ENCODE peak calls at places on chromosome 16, in four cellular contexts. B is GM23338, F is K562, H is HCT116. R is an unnamed sample. For H3K36me3, the result is how much of the 10 kb centered on the place peaks cover.

GRCh38 chr16:68401871-68402747 is 46.2 kb downstream of the SMPD3 start:
- DNase-seq in B (no peak), F (no peak), H (no peak), R (no peak)

GRCh38 chr16:46748775-46749705 is 896 bp upstream of the MYLK3 start:
- DNase-seq in B (no peak), F (no peak), H (no peak), R (no peak)

GRCh38 chr16:70396209-70396904 is 42.5 kb downstream of the ST3GAL2 start:
- DNase-seq in B (no peak), F (peak), H (no peak), R (no peak)

GRCh38 chr16:56657555-56658430 is at the start of gene MT1F:
- DNase-seq in B (peak), F (peak), H (peak), R (no peak)

GRCh38 chr16:77788196-77789084 is at the start of gene VAT1L:
- DNase-seq in B (peak), F (no peak), H (no peak), R (no peak)

GRCh38 chr16:20879175-20880053 is 20.7 kb downstream of the DCUN1D3 start:
- DNase-seq in B (no peak), F (no peak), H (no peak), R (no peak)

GRCh38 chr16:4495766-4496165 is 19.6 kb downstream of the HMOX2 start:
- DNase-seq in B (no peak), F (no peak), H (no peak), R (no peak)

GRCh38 chr16:80150978-80151705 is 389.7 kb upstream of the DYNLRB2 start:
- DNase-seq in B (no peak), F (no peak), H (no peak), R (no peak)

GRCh38 chr16:11629071-11630030 is 38.9 kb upstream of the SNN start:
- DNase-seq in B (no peak), F (no peak), H (no peak), R (no peak)

GRCh38 chr16:81447383-81448101 is 2.9 kb downstream of the CMIP start:
- DNase-seq in B (peak), F (no peak), H (no peak), R (no peak)

GRCh38 chr16:74107795-74108610 is 188.6 kb upstream of the PSMD7 start:
- DNase-seq in B (peak), F (peak), H (peak), R (peak)

GRCh38 chr16:46857261-46857962 is 26.4 kb upstream of the C16orf87 start:
- DNase-seq in B (peak), F (peak), H (peak), R (no peak)

GRCh38 chr16:56576585-56577299 is 11.9 kb downstream of the MT4 start:
- DNase-seq in B (peak), F (peak), H (peak), R (no peak)

GRCh38 chr16:81539009-81539820 is 94.6 kb downstream of the CMIP start:
- DNase-seq in B (no peak), F (no peak), H (no peak), R (no peak)

GRCh38 chr16:14302031-14302398 is 230.9 kb downstream of the MRTFB start:
- DNase-seq in B (peak), F (peak), H (no peak), R (no peak)

GRCh38 chr16:73064996-73065349 is 17.0 kb upstream of the ZFHX3 start:
- DNase-seq in B (no peak), F (no peak), H (no peak), R (no peak)

GRCh38 chr16:305916-306315 is 23.0 kb downstream of the PDIA2 start:
- DNase-seq in B (no peak), F (no peak), H (no peak), R (no peak)

DNA sequence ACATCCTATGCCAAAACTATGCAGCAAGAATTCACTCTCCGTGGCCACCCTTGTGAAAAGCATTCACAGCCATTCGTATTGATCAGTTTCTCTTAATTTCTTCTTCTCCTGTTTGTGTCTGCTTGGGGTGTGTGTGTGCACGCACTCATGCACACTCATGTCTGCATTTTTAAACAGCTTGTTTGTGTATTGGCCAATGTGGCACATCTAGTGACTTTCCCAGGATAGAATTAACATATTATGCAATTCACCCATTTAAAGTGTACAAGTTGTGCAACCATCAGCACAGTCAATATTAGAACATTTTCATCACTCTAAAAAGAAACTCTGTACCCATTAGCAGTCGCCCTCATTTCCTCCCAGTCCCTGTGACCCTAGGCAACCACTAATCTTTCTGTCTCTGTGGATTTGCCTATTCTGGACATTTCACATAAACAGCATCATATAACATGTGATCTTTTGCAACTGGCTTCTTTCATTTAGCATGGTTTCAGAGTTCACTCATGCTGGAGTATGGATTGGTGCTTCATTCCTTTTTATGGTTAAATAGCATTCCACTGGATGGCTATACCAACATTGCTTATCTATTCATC is 20.1 kb downstream of the IRX3 start:
- DNase-seq in B (no peak), F (no peak), H (no peak), R (no peak)
- TF ChIP-seq REST in B (no peak), F (no peak), H (no peak), R (no peak)

GRCh38 chr16:19688396-19689024 is 29.5 kb downstream of the KNOP1 start:
- DNase-seq in B (no peak), F (no peak), H (no peak), R (no peak)

GRCh38 chr16:19689342-19689741 is 28.7 kb downstream of the KNOP1 start:
- DNase-seq in B (no peak), F (no peak), H (no peak), R (no peak)

GRCh38 chr16:19685176-19685575 is 32.9 kb downstream of the KNOP1 start:
- DNase-seq in B (no peak), F (no peak), H (no peak), R (no peak)

GRCh38 chr16:19690196-19690595 is 27.8 kb downstream of the KNOP1 start:
- DNase-seq in B (no peak), F (no peak), H (no peak), R (no peak)

DNA sequence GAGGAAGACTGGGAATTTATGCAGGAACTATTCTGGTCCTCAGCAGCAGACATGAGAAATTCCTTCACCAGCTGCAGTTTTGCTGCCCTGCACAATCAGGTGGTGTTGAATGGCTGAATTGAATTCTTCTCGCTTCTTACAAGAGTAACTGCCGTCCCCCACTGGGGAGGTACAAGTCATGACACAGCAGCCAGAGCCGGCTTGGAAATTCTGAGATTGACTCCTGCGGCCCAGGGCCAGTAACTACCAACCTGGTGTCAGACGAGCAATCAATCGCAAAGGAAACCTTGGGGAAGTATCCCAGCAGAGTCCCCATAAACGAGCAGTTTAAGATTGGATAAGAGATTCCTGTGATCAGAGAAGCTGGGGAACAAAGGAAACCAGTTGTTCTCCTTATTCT is 30.7 kb downstream of the KNOP1 start:
- DNase-seq in B (no peak), F (no peak), H (no peak), R (no peak)
- H3K36me3 ChIP-seq in B (under half), F (under half), H (under half), R (under half)

GRCh38 chr16:2157480-2158261 is 2.1 kb downstream of the TRAF7 start:
- DNase-seq in B (no peak), F (no peak), H (no peak), R (no peak)
- TF ChIP-seq REST in B (no peak), F (no peak), H (no peak), R (no peak)

GRCh38 chr16:84658690-84659089 is 10.4 kb downstream of the KLHL36 start:
- DNase-seq in B (no peak), F (no peak), H (no peak), R (no peak)
- H3K36me3 ChIP-seq in B (under half), F (half or more), H (under half), R (under half)

GRCh38 chr16:87535855-87536794 is 43.3 kb upstream of the ZCCHC14 start:
- DNase-seq in B (peak), F (no peak), H (no peak), R (no peak)
- TF ChIP-seq REST in B (no peak), F (no peak), H (no peak), R (no peak)

DNA sequence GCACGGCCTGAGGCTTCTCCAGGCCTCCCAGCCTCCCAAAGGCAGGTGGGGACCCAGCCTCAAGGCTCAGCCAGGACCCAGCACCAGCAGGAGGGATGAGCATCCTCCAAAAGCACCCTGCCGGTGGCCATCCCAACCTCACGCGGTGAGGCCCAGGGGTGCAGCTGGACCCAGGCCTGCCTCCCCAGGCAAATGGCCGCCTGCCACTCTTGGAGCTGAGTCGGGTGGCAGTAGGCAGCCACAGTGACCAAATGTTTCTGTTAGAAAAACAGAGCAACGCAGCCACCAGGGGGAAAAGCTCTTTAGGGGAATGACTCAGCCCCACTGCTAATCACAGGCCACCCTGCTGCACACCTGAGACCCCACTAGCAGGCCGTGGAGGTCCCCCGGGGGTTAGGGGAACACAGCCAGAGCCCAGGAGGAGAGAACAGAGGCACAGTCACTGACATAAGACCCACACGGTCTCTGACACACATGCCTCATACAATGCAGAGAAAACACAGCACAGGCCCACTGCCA is 12.5 kb downstream of the BCAR1 start:
- DNase-seq in B (no peak), F (no peak), H (no peak), R (no peak)
- H3K36me3 ChIP-seq in B (under half), F (under half), H (under half), R (under half)

GRCh38 chr16:15770107-15770506 is 86.7 kb downstream of the MYH11 start:
- DNase-seq in B (no peak), F (no peak), H (no peak), R (no peak)
- TF ChIP-seq REST in B (no peak), F (no peak), H (no peak), R (no peak)

GRCh38 chr16:27350006-27350405 is 36.2 kb downstream of the IL4R start:
- DNase-seq in B (no peak), F (no peak), H (no peak), R (no peak)
- H3K36me3 ChIP-seq in B (under half), F (under half), H (under half), R (under half)